ENCODE peak calls at places on chromosomes 1 and 21, in four cellular contexts. X, G, H and L are unnamed samples.

GRCh38 chr1:205274041-205274691 is 46.4 kb downstream of the TMCC2 start:
- DNase-seq in G (no peak), H (no peak), X (no peak), L (peak)

GRCh38 chr1:247857069-247857985 is at the start of gene TRIM58:
- DNase-seq in X (peak), G (no peak), H (no peak), L (no peak)

GRCh38 chr1:211194826-211195225 is 60.9 kb upstream of the KCNH1 start:
- DNase-seq in X (no peak), G (no peak), H (peak), L (no peak)

GRCh38 chr1:14804626-14805025 is 206.1 kb downstream of the KAZN start:
- DNase-seq in H (no peak), X (no peak), G (no peak), L (no peak)

GRCh38 chr1:4071675-4072074 is 171.6 kb upstream of the C1orf174 start:
- DNase-seq in H (no peak), G (no peak), X (no peak), L (no peak)

GRCh38 chr1:117096871-117097842 is 24.4 kb downstream of the TRIM45 start:
- DNase-seq in H (no peak), G (no peak), X (peak), L (no peak)

GRCh38 chr1:34478460-34479076 is 276.3 kb upstream of the GJB5 start:
- DNase-seq in H (no peak), X (no peak), G (no peak), L (no peak)

GRCh38 chr1:206079130-206079529 is 26.2 kb downstream of the RHEX start:
- DNase-seq in X (no peak), G (no peak), H (no peak), L (no peak)

GRCh38 chr1:156524481-156524869 is 23.9 kb upstream of the MEF2D start:
- DNase-seq in G (no peak), H (no peak), X (no peak), L (no peak)

GRCh38 chr1:65001238-65001792 is 35.0 kb upstream of the JAK1 start:
- DNase-seq in X (no peak), G (peak), H (peak), L (no peak)

GRCh38 chr1:238232036-238232744 is 341.5 kb upstream of the ZP4 start:
- DNase-seq in H (no peak), G (no peak), X (no peak), L (no peak)

GRCh38 chr1:41618066-41618825 is 133.8 kb upstream of the EDN2 start:
- DNase-seq in X (no peak), G (no peak), H (peak), L (peak)

GRCh38 chr1:106944721-106945120 is 111.8 kb upstream of the PRMT6 start:
- DNase-seq in H (no peak), X (no peak), G (no peak), L (peak)

GRCh38 chr1:41898191-41898713 is 20.5 kb downstream of the HIVEP3 start:
- DNase-seq in H (peak), G (no peak), X (no peak), L (no peak)

GRCh38 chr1:95744731-95745130 is 510.7 kb downstream of the RWDD3 start:
- DNase-seq in G (no peak), H (no peak), X (no peak), L (no peak)

GRCh38 chr1:50568782-50569181 is 145.5 kb upstream of the DMRTA2 start:
- DNase-seq in H (no peak), G (no peak), X (no peak), L (no peak)

GRCh38 chr1:1304331-1305299 is 3.1 kb downstream of the ACAP3 start:
- DNase-seq in G (peak), H (peak), X (no peak), L (peak)

GRCh38 chr1:68620575-68620974 is 123.7 kb upstream of the DEPDC1 start:
- DNase-seq in H (no peak), G (no peak), X (no peak), L (no peak)

GRCh38 chr1:45545019-45545493 is 5.6 kb upstream of the AKR1A1 start:
- DNase-seq in H (no peak), G (no peak), X (no peak), L (peak)

GRCh38 chr1:156347337-156347736 is 9.0 kb downstream of the TSACC start:
- DNase-seq in G (peak), X (no peak), H (no peak), L (no peak)

GRCh38 chr1:233278621-233279020 is 16.9 kb downstream of the PCNX2 start:
- DNase-seq in X (no peak), G (no peak), H (no peak), L (no peak)

GRCh38 chr1:38858833-38859560 is 575 bp downstream of the RRAGC start:
- DNase-seq in X (peak), H (peak), G (no peak), L (peak)

GRCh38 chr1:101178688-101179491 is 57.9 kb upstream of the S1PR1 start:
- DNase-seq in G (no peak), X (no peak), H (no peak), L (no peak)

GRCh38 chr1:109493805-109494539 is at the start of gene CYB561D1:
- DNase-seq in G (peak), X (peak), H (peak), L (peak)

GRCh38 chr1:154964359-154964758 is 2.8 kb upstream of the PYGO2 start:
- DNase-seq in X (no peak), G (no peak), H (no peak), L (no peak)

GRCh38 chr1:119254067-119254720 is 113.7 kb upstream of the WARS2 start:
- DNase-seq in G (no peak), H (no peak), X (no peak), L (peak)

GRCh38 chr1:100502052-100502792 is 35.7 kb upstream of the GPR88 start:
- DNase-seq in G (no peak), X (no peak), H (peak), L (peak)

GRCh38 chr1:6597777-6598131 is 4.9 kb downstream of the KLHL21 start:
- DNase-seq in G (no peak), X (no peak), H (no peak), L (no peak)

GRCh38 chr21:46216132-46216747 is 12.3 kb downstream of the LSS start:
- DNase-seq in X (no peak), G (no peak), H (no peak), L (no peak)

GRCh38 chr1:54604572-54605370 is 18.6 kb downstream of the FAM151A start:
- DNase-seq in X (no peak), G (no peak), H (no peak), L (no peak)